ENCODE peak calls at places on chromosome 14, in four cellular contexts. U is K562, O is HCT116, H is transverse colon. S is an unnamed sample.

GRCh38 chr14:91376547-91377477 is 40.8 kb downstream of the CCDC88C start:
- DNase-seq in U (no peak), O (no peak), H (no peak), S (no peak)

GRCh38 chr14:87732562-87732961 is 260.4 kb downstream of the GALC start:
- DNase-seq in U (no peak), O (no peak), H (no peak), S (no peak)

GRCh38 chr14:84273181-84273580 is 1256.8 kb upstream of the FLRT2 start:
- DNase-seq in U (no peak), O (no peak), H (no peak), S (peak; percentile 43)

GRCh38 chr14:90382491-90383125 is 14.2 kb upstream of the CALM1 start:
- DNase-seq in U (peak; percentile 9), O (peak; percentile 42), H (peak; percentile 72), S (peak; percentile 90)

GRCh38 chr14:57244103-57244502 is 24.6 kb downstream of the EXOC5 start:
- DNase-seq in U (no peak), O (no peak), H (no peak), S (no peak)

GRCh38 chr14:57080691-57081090 is 188.0 kb downstream of the EXOC5 start:
- DNase-seq in U (no peak), O (no peak), H (no peak), S (no peak)

GRCh38 chr14:22553445-22553844 is 35.6 kb downstream of the DAD1 start:
- DNase-seq in U (no peak), O (no peak), H (no peak), S (no peak)

GRCh38 chr14:61388173-61388975 is 67.0 kb downstream of the PRKCH start:
- DNase-seq in U (no peak), O (peak; percentile 26), H (no peak), S (peak; percentile 69)

GRCh38 chr14:54329082-54329695 is 67.6 kb upstream of the CDKN3 start:
- DNase-seq in U (peak; percentile 38), O (peak; percentile 29), H (peak; percentile 34), S (peak; percentile 81)

GRCh38 chr14:58746701-58747100 is 108.9 kb downstream of the DACT1 start:
- DNase-seq in U (no peak), O (no peak), H (no peak), S (no peak)

GRCh38 chr14:58749066-58749669 is 111.4 kb downstream of the DACT1 start:
- DNase-seq in U (peak; percentile 58), O (peak; percentile 76), H (peak; percentile 59), S (peak; percentile 45)

GRCh38 chr14:58744951-58745350 is 107.2 kb downstream of the DACT1 start:
- DNase-seq in U (no peak), O (no peak), H (no peak), S (no peak)

GRCh38 chr14:58747181-58747580 is 109.4 kb downstream of the DACT1 start:
- DNase-seq in U (no peak), O (no peak), H (peak; percentile 35), S (no peak)

DNA sequence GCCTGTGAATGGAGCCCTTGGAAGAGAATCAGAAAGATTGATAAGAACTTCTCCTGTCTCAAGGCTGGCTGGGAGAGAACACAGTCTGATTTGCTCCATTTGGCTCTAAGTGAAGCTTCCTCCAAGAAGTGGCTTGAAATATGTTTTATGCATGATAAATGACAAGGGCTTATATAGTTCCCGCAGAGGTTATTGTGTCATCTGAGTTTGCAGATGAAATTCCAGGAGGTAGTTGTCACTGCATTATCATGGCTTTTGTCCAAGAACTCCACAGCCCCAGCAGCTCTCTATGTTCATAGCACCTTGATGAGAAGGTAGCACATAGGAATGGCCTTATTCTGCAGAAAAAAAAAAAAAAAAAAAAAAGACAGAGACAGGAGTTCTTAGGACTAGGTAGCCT is 108.5 kb downstream of the DACT1 start:
- DNase-seq in U (no peak), O (peak; percentile 69), H (no peak), S (no peak)
- TF ChIP-seq POLR2AphosphoS5 in U (no peak), O (no peak), H (no peak), S (no peak)

DNA sequence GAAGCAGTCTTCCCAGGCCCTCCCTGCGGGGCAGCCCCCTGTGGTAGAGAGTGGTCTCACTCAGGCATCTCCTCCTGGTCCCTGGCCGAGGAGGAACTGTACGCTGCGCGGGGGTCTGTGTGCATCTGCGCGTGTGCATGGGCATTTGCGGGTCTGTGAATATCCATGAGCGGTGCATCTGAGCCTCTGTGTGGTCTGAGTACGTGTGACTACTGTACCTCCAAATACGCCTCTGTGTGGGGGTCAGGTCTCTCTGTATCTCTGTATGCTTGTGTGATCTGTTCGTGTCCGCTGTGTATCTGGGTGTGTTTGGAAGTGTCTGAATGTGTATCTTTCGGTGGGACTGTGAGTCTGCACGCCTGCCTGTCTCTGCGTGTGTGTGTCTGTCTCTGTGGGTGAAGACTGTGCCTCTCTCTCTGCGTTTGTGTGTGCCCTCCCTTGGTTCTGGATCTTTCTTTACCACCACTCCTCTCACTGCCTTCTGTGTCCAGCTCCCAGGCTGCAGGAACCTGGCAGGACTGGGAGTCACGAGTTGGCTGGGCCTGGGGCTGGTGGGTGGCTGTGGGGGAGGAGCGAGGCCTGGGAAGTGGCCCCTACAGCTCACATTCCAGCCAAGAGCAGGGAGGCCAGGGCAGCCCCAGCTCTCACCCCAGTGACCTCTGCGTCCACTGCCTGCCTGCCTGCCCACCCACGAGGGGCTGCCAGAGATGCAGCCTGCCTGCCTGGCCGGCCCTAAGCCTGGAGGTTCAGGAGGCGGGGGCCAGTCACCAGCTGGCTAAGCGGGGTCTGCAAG is 1.1 kb upstream of the PGF start:
- DNase-seq in U (no peak), O (no peak), H (no peak), S (no peak)
- H3K4me3 ChIP-seq in U (no peak overlapping the region), O (peak overlapping the region; percentile 78), H (no peak overlapping the region), S (no peak overlapping the region)

DNA sequence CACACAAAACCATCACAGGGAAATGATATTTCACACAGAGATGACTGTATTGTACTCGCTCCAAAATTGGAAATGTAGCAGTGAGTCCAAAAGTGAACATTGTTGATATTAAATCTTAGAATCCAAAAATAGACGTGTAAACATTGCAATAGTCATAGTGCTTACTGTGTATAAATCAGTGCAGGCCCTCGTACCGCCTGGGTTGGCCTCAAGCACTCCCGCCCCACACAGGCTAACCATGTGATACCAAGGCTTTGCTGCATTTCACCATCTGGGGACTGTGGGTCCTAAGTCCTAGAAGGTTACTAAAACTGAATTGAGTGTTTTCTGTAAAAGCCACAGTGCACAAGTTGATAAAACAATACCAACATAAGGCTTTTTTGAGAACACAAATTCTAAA is 107.3 kb downstream of the PPP2R5E start:
- DNase-seq in U (no peak), O (no peak), H (peak; percentile 57), S (no peak)
- TF ChIP-seq POLR2AphosphoS5 in U (no peak), O (no peak), H (peak; percentile 79), S (no peak)

GRCh38 chr14:77098470-77099353 is 654 bp downstream of the CIPC start:
- DNase-seq in U (peak; percentile 28), O (no peak), H (peak; percentile 59), S (peak; percentile 30)

GRCh38 chr14:77100961-77101360 is 2.9 kb downstream of the CIPC start:
- DNase-seq in U (no peak), O (no peak), H (no peak), S (peak; percentile 28)

GRCh38 chr14:77097689-77098469 is at the start of gene CIPC:
- DNase-seq in U (peak; percentile 94), O (peak; percentile 98), H (peak; percentile 100), S (peak; percentile 99)

GRCh38 chr14:77097006-77097688 is 911 bp upstream of the CIPC start:
- DNase-seq in U (no peak), O (no peak), H (no peak), S (no peak)

DNA sequence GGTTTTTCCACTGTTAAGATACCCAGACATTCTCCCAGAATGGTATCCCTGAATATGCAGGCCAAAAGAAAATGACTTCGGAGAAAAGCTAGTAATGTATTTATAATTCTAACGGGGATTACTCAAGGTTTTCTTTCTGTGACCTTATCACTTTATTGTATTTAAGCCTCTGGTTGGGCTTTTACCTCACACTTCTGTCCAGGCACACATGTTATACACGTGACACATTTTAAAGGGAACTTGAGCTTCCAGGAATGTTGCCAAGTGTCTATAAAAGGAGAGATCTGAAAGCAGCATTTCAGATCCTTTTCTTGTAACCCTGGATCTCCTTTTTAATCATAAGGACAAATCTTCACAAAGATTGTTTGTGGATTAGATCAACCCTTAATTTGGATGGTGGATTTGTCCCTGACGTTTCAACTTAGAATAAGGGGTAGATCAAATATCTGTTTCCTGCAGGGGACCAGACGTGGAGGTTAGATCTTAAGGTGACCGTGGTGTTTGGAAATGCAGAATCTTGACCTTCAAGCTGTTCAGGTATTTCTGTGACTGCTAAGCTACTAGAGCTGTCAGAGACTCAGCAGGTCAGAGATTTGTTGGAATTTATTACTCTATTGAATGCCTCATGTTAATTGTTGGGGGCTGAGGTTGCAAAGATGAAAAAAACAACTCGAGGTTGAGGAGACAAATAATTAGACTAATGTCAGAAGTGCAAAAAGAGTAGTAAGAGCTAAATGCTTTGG is 1.5 kb downstream of the CIPC start:
- DNase-seq in U (peak; percentile 18), O (no peak), H (no peak), S (peak; percentile 43)
- H3K4me3 ChIP-seq in U (no peak overlapping the region), O (peak overlapping the region; percentile 85), H (peak overlapping the region; percentile 75), S (no peak overlapping the region)

DNA sequence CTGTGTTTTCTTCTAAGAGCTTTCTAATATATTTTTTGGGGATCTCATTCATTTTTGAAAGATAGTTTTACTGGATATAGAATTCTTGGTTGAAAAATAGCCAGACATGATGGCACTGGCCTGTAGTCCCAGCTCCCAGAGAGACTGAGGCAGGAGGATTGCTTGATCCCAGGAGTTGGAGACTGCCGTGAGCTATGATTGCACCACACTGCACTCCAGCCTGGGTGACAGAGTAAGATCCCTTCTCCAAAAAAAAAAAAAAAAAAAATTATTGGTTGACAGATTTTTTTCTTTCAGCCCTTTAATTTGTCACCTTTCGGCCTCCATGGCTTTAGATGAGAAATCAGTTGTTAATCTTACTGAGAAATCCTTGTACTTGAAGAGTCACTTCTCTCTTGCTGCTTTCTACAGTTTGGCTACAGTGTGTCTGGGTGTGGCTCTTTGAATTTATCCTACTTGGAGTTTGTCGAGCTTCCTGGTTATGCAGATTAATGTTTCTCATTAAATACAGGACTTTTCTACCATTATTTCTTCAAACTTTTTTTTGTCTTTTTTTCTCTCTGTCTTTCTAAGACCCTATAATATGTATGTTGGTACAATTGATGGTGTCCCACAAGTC is 60.2 kb upstream of the AMN start:
- DNase-seq in U (no peak), O (no peak), H (no peak), S (no peak)
- TF ChIP-seq POLR2AphosphoS5 in U (no peak), O (no peak), H (no peak), S (no peak)

GRCh38 chr14:82667006-82667405 is 1133.4 kb upstream of the SEL1L start:
- DNase-seq in U (no peak), O (no peak), H (no peak), S (no peak)
- H3K4me3 ChIP-seq in U (no peak overlapping the region), O (no peak overlapping the region), H (no peak overlapping the region), S (no peak overlapping the region)